ENCODE peak calls at places on chromosomes 4 and X, in seven cellular contexts. One of them, this sample, is unnamed.
A peak's percentile ranks its signal among the peaks of the same experiment; 100 is the strongest.

GRCh38 chr4:48904101-48904500 is 2.5 kb downstream of the OCIAD2 start:
- DNase-seq in K562: no peak
- DNase-seq in uterus: no peak
- DNase-seq in heart right ventricle: no peak
- DNase-seq in ascending aorta: no peak
- DNase-seq in mammary epithelial cell: no peak
- DNase-seq in GM12878: no peak
- DNase-seq in this sample: no peak

GRCh38 chr4:113522433-113522832 is 239.1 kb downstream of the CAMK2D start:
- DNase-seq in heart right ventricle: no peak
- DNase-seq in uterus: no peak
- DNase-seq in GM12878: no peak
- DNase-seq in K562: no peak
- DNase-seq in mammary epithelial cell: no peak
- DNase-seq in ascending aorta: no peak
- DNase-seq in this sample: no peak

GRCh38 chr4:153514001-153514526 is 47.9 kb downstream of the TMEM131L start:
- DNase-seq in mammary epithelial cell: peak; percentile 60
- DNase-seq in ascending aorta: no peak
- DNase-seq in heart right ventricle: no peak
- DNase-seq in GM12878: no peak
- DNase-seq in K562: no peak
- DNase-seq in uterus: no peak
- DNase-seq in this sample: no peak

GRCh38 chrX:48919360-48919821 is 567 bp upstream of the PIM2 start:
- DNase-seq in mammary epithelial cell: no peak
- DNase-seq in K562: no peak
- DNase-seq in uterus: no peak
- DNase-seq in GM12878: no peak
- DNase-seq in heart right ventricle: no peak
- DNase-seq in ascending aorta: no peak
- DNase-seq in this sample: no peak

GRCh38 chrX:121641560-121641959 is 594.1 kb downstream of the GLUD2 start:
- DNase-seq in uterus: no peak
- DNase-seq in K562: no peak
- DNase-seq in ascending aorta: no peak
- DNase-seq in GM12878: no peak
- DNase-seq in mammary epithelial cell: peak; percentile 53
- DNase-seq in heart right ventricle: no peak
- DNase-seq in this sample: no peak

GRCh38 chr4:43316813-43317212 is 424.3 kb downstream of the GRXCR1 start:
- DNase-seq in heart right ventricle: no peak
- DNase-seq in uterus: no peak
- DNase-seq in ascending aorta: no peak
- DNase-seq in GM12878: no peak
- DNase-seq in mammary epithelial cell: peak; percentile 74
- DNase-seq in K562: no peak
- DNase-seq in this sample: no peak

GRCh38 chr4:25993564-25994185 is 79.7 kb downstream of the SMIM20 start:
- DNase-seq in K562: peak; percentile 67
- DNase-seq in uterus: no peak
- DNase-seq in heart right ventricle: peak; percentile 35
- DNase-seq in mammary epithelial cell: no peak
- DNase-seq in ascending aorta: peak; percentile 62
- DNase-seq in GM12878: no peak
- DNase-seq in this sample: no peak

GRCh38 chrX:9133426-9133825 is 99.5 kb upstream of the FAM9B start:
- DNase-seq in uterus: no peak
- DNase-seq in K562: no peak
- DNase-seq in ascending aorta: no peak
- DNase-seq in heart right ventricle: no peak
- DNase-seq in mammary epithelial cell: no peak
- DNase-seq in GM12878: no peak
- DNase-seq in this sample: peak; percentile 23

GRCh38 chr4:180923476-180923875 is 1319.7 kb upstream of the TENM3 start:
- DNase-seq in ascending aorta: no peak
- DNase-seq in mammary epithelial cell: peak; percentile 51
- DNase-seq in K562: no peak
- DNase-seq in GM12878: no peak
- DNase-seq in uterus: no peak
- DNase-seq in heart right ventricle: no peak
- DNase-seq in this sample: no peak

GRCh38 chr4:2042207-2042946 is 16.8 kb upstream of the NAT8L start:
- DNase-seq in K562: peak; percentile 81
- DNase-seq in ascending aorta: peak; percentile 61
- DNase-seq in GM12878: no peak
- DNase-seq in uterus: no peak
- DNase-seq in heart right ventricle: no peak
- DNase-seq in mammary epithelial cell: no peak
- DNase-seq in this sample: peak; percentile 61

GRCh38 chrX:1224954-1225353 is 12.5 kb upstream of the CRLF2 start:
- DNase-seq in K562: no peak
- DNase-seq in mammary epithelial cell: no peak
- DNase-seq in heart right ventricle: peak; percentile 38
- DNase-seq in uterus: no peak
- DNase-seq in ascending aorta: no peak
- DNase-seq in GM12878: no peak
- DNase-seq in this sample: no peak

GRCh38 chr4:7063362-7063761 is 4.5 kb downstream of the GRPEL1 start:
- DNase-seq in GM12878: no peak
- DNase-seq in uterus: no peak
- DNase-seq in heart right ventricle: no peak
- DNase-seq in K562: no peak
- DNase-seq in mammary epithelial cell: no peak
- DNase-seq in ascending aorta: peak; percentile 52
- DNase-seq in this sample: no peak

GRCh38 chr4:56276547-56276946 is 110.7 kb downstream of the AASDH start:
- DNase-seq in K562: no peak
- DNase-seq in GM12878: no peak
- DNase-seq in mammary epithelial cell: peak; percentile 2
- DNase-seq in heart right ventricle: no peak
- DNase-seq in ascending aorta: no peak
- DNase-seq in uterus: no peak
- DNase-seq in this sample: no peak

GRCh38 chrX:68912113-68912980 is 83.5 kb downstream of the EFNB1 start:
- DNase-seq in uterus: no peak
- DNase-seq in K562: no peak
- DNase-seq in heart right ventricle: no peak
- DNase-seq in mammary epithelial cell: no peak
- DNase-seq in GM12878: no peak
- DNase-seq in ascending aorta: no peak
- DNase-seq in this sample: no peak

GRCh38 chr4:174631901-174632758 is 109.8 kb upstream of the HPGD start:
- DNase-seq in heart right ventricle: no peak
- DNase-seq in uterus: peak; percentile 16
- DNase-seq in K562: peak; percentile 24
- DNase-seq in mammary epithelial cell: peak; percentile 24
- DNase-seq in ascending aorta: no peak
- DNase-seq in GM12878: no peak
- DNase-seq in this sample: peak; percentile 46

GRCh38 chr4:158805628-158806471 is 37.0 kb downstream of the FNIP2 start:
- DNase-seq in mammary epithelial cell: peak; percentile 84
- DNase-seq in K562: no peak
- DNase-seq in GM12878: no peak
- DNase-seq in heart right ventricle: no peak
- DNase-seq in uterus: no peak
- DNase-seq in ascending aorta: no peak
- DNase-seq in this sample: peak; percentile 86

GRCh38 chr4:75003979-75004378 is 71.1 kb downstream of the PARM1 start:
- DNase-seq in mammary epithelial cell: no peak
- DNase-seq in uterus: no peak
- DNase-seq in K562: no peak
- DNase-seq in GM12878: no peak
- DNase-seq in ascending aorta: no peak
- DNase-seq in heart right ventricle: no peak
- DNase-seq in this sample: no peak

GRCh38 chr4:140097572-140097971 is 56.4 kb downstream of the MAML3 start:
- DNase-seq in uterus: no peak
- DNase-seq in heart right ventricle: no peak
- DNase-seq in K562: no peak
- DNase-seq in ascending aorta: no peak
- DNase-seq in mammary epithelial cell: peak; percentile 25
- DNase-seq in GM12878: no peak
- DNase-seq in this sample: no peak
- H3K4me1 ChIP-seq in uterus: no peaks in the 10 kb centered on the region
- H3K4me1 ChIP-seq in heart right ventricle: peaks cover 74% of the 10 kb centered on the region
- H3K4me1 ChIP-seq in K562: no peaks in the 10 kb centered on the region
- H3K4me1 ChIP-seq in ascending aorta: peaks cover 10% of the 10 kb centered on the region
- H3K4me1 ChIP-seq in mammary epithelial cell: peaks cover 69% of the 10 kb centered on the region
- H3K4me1 ChIP-seq in GM12878: no peaks in the 10 kb centered on the region
- H3K4me1 ChIP-seq in this sample: peaks cover 49% of the 10 kb centered on the region

GRCh38 chr4:116015062-116015461 is 901.6 kb upstream of the NDST4 start:
- DNase-seq in heart right ventricle: no peak
- DNase-seq in mammary epithelial cell: peak; percentile 9
- DNase-seq in uterus: no peak
- DNase-seq in ascending aorta: no peak
- DNase-seq in K562: no peak
- DNase-seq in GM12878: no peak
- DNase-seq in this sample: no peak

GRCh38 chr4:116015549-116015948 is 902.1 kb upstream of the NDST4 start:
- DNase-seq in uterus: no peak
- DNase-seq in ascending aorta: no peak
- DNase-seq in mammary epithelial cell: no peak
- DNase-seq in GM12878: no peak
- DNase-seq in heart right ventricle: no peak
- DNase-seq in K562: no peak
- DNase-seq in this sample: no peak

GRCh38 chr4:116020141-116020722 is 906.8 kb upstream of the NDST4 start:
- DNase-seq in heart right ventricle: no peak
- DNase-seq in mammary epithelial cell: no peak
- DNase-seq in uterus: no peak
- DNase-seq in K562: no peak
- DNase-seq in GM12878: no peak
- DNase-seq in ascending aorta: no peak
- DNase-seq in this sample: no peak

GRCh38 chr4:116016201-116016600 is 902.8 kb upstream of the NDST4 start:
- DNase-seq in ascending aorta: no peak
- DNase-seq in mammary epithelial cell: peak; percentile 96
- DNase-seq in heart right ventricle: peak; percentile 21
- DNase-seq in K562: no peak
- DNase-seq in uterus: no peak
- DNase-seq in GM12878: no peak
- DNase-seq in this sample: peak; percentile 61

GRCh38 chr4:116018831-116019230 is 905.4 kb upstream of the NDST4 start:
- DNase-seq in uterus: no peak
- DNase-seq in K562: no peak
- DNase-seq in GM12878: no peak
- DNase-seq in ascending aorta: no peak
- DNase-seq in mammary epithelial cell: peak; percentile 71
- DNase-seq in heart right ventricle: no peak
- DNase-seq in this sample: no peak
- H3K9me3 ChIP-seq in uterus: peaks cover 4% of the 10 kb centered on the region
- H3K9me3 ChIP-seq in K562: no peaks in the 10 kb centered on the region
- H3K9me3 ChIP-seq in GM12878: peaks cover 29% of the 10 kb centered on the region
- H3K9me3 ChIP-seq in ascending aorta: peaks cover 18% of the 10 kb centered on the region
- H3K9me3 ChIP-seq in mammary epithelial cell: peaks cover 30% of the 10 kb centered on the region
- H3K9me3 ChIP-seq in heart right ventricle: peaks cover 29% of the 10 kb centered on the region
- H3K9me3 ChIP-seq in this sample: no peaks in the 10 kb centered on the region

DNA sequence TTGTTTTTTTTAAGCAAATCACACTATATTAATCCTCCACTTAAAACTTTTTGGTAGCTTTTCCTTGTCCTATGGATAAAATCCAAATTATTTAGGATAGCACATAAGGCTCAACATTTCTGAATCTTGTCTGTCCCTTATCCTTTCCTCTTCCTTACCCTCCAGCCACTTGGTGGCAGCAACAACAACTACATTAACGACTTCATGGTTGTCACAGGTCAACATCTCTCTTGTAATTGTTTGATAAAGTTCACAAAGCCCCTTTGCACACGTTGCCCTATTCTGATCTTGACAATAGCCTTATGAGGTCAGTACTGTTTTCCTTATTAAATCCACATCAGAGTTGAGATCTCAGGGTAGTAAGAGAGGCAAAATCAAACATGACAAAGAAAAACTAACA is 269.0 kb upstream of the PABPC4L start:
- DNase-seq in mammary epithelial cell: no peak
- DNase-seq in ascending aorta: no peak
- DNase-seq in GM12878: no peak
- DNase-seq in K562: no peak
- DNase-seq in heart right ventricle: no peak
- DNase-seq in uterus: no peak
- DNase-seq in this sample: peak; percentile 33
- TF ChIP-seq CTCF in mammary epithelial cell: peak; percentile 55
- TF ChIP-seq CTCF in ascending aorta: no peak
- TF ChIP-seq CTCF in GM12878: peak; percentile 23
- TF ChIP-seq CTCF in K562: no peak
- TF ChIP-seq CTCF in heart right ventricle: peak; percentile 41
- TF ChIP-seq CTCF in uterus: peak; percentile 19
- TF ChIP-seq CTCF in this sample: no peak

GRCh38 chrX:71098302-71098701 is 2.7 kb downstream of the FOXO4 start:
- DNase-seq in K562: peak; percentile 67
- DNase-seq in GM12878: no peak
- DNase-seq in ascending aorta: peak; percentile 78
- DNase-seq in uterus: peak; percentile 69
- DNase-seq in mammary epithelial cell: no peak
- DNase-seq in heart right ventricle: peak; percentile 54
- DNase-seq in this sample: peak; percentile 56
- H3K4me1 ChIP-seq in K562: peaks cover 42% of the 10 kb centered on the region
- H3K4me1 ChIP-seq in GM12878: no peaks in the 10 kb centered on the region
- H3K4me1 ChIP-seq in ascending aorta: no peaks in the 10 kb centered on the region
- H3K4me1 ChIP-seq in uterus: no peaks in the 10 kb centered on the region
- H3K4me1 ChIP-seq in mammary epithelial cell: peaks cover 5% of the 10 kb centered on the region
- H3K4me1 ChIP-seq in heart right ventricle: peaks cover 9% of the 10 kb centered on the region
- H3K4me1 ChIP-seq in this sample: peaks cover 11% of the 10 kb centered on the region

DNA sequence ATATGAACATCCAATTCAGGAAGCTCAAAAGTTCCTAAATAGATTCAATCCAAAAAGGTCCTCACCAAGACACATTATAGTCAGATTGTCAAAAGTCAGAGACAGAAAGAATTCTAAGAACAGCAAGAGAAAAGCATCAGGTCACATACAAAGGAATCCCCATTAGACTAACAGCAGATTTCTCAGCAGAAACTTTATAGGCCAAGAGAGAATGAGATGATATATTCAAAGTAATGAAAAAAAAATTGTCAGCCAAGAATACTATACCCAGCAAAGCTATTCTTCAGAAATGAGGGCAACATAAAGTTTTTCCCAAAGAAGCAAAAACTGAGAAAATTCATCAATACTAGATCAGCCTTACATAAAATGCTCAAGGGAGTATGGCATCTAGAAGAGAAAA is 106.6 kb upstream of the SH3RF1 start:
- DNase-seq in ascending aorta: no peak
- DNase-seq in uterus: no peak
- DNase-seq in GM12878: no peak
- DNase-seq in K562: no peak
- DNase-seq in heart right ventricle: no peak
- DNase-seq in mammary epithelial cell: no peak
- DNase-seq in this sample: no peak
- H3K9me3 ChIP-seq in ascending aorta: peaks cover 45% of the 10 kb centered on the region
- H3K9me3 ChIP-seq in uterus: peaks cover 10% of the 10 kb centered on the region
- H3K9me3 ChIP-seq in GM12878: peaks cover 5% of the 10 kb centered on the region
- H3K9me3 ChIP-seq in K562: no peaks in the 10 kb centered on the region
- H3K9me3 ChIP-seq in heart right ventricle: peaks cover 48% of the 10 kb centered on the region
- H3K9me3 ChIP-seq in mammary epithelial cell: peaks cover 7% of the 10 kb centered on the region
- H3K9me3 ChIP-seq in this sample: no peaks in the 10 kb centered on the region